ENCODE peak calls at places on chromosomes 3 and 15, in five cellular contexts. W, V, O, C and N are unnamed samples.

GRCh38 chr3:106161236-106161635 is 292.4 kb upstream of the CBLB start:
- DNase-seq in W (no peak), V (no peak), O (no peak), C (no peak), N (no peak)

GRCh38 chr3:17329932-17330331 is 412.5 kb downstream of the TBC1D5 start:
- DNase-seq in W (no peak), V (no peak), O (no peak), C (no peak), N (no peak)

GRCh38 chr3:54917172-54917571 is 10.7 kb downstream of the LRTM1 start:
- DNase-seq in W (no peak), V (no peak), O (no peak), C (no peak), N (no peak)

GRCh38 chr15:99439524-99439835 is 126.3 kb upstream of the MEF2A start:
- DNase-seq in W (no peak), V (no peak), O (no peak), C (peak), N (no peak)

GRCh38 chr3:105040026-105040622 is 326.6 kb upstream of the ALCAM start:
- DNase-seq in W (no peak), V (no peak), O (no peak), C (no peak), N (no peak)

GRCh38 chr15:40054746-40055575 is 16.0 kb upstream of the SRP14 start:
- DNase-seq in W (peak), V (no peak), O (no peak), C (no peak), N (no peak)

GRCh38 chr3:59777559-59778178 is 727.8 kb upstream of the CFAP20DC start:
- DNase-seq in W (no peak), V (no peak), O (no peak), C (no peak), N (no peak)

GRCh38 chr15:44028349-44028748 is 166.7 kb downstream of the FRMD5 start:
- DNase-seq in W (no peak), V (no peak), O (no peak), C (no peak), N (no peak)

GRCh38 chr3:156576887-156577427 is 22.0 kb upstream of the SSR3 start:
- DNase-seq in W (no peak), V (no peak), O (no peak), C (no peak), N (no peak)

GRCh38 chr3:183500981-183501704 is 54.4 kb downstream of the KLHL6 start:
- DNase-seq in W (no peak), V (no peak), O (no peak), C (no peak), N (no peak)

GRCh38 chr3:54653456-54654195 is 274.2 kb downstream of the LRTM1 start:
- DNase-seq in W (no peak), V (no peak), O (no peak), C (no peak), N (no peak)

GRCh38 chr3:106773795-106774194 is 603.4 kb upstream of the CCDC54 start:
- DNase-seq in W (no peak), V (no peak), O (no peak), C (no peak), N (no peak)

GRCh38 chr15:50145451-50145872 is 26.4 kb upstream of the ATP8B4 start:
- DNase-seq in W (no peak), V (no peak), O (no peak), C (no peak), N (peak)

GRCh38 chr3:8769088-8769822 is at the start of gene OXTR:
- DNase-seq in W (no peak), V (no peak), O (peak), C (peak), N (peak)